ENCODE peak calls at places on chromosomes 11 and 22, in seven cellular contexts. L is K562, S is GM12892, U is GM12878, V is SK-N-SH, D is H1, G is HepG2. I is an unnamed sample.

GRCh38 chr22:42976131-42976530 is 38.8 kb downstream of the PACSIN2 start:
- DNase-seq in L (no peak), S (no peak), U (no peak), V (no peak), D (no peak), G (no peak), I (no peak)

GRCh38 chr22:19576460-19577421 is 52.5 kb upstream of the CLDN5 start:
- DNase-seq in L (peak; percentile 86), S (peak; percentile 58), U (no peak), V (peak; percentile 54), D (no peak), G (no peak), I (peak; percentile 50)

GRCh38 chr11:126585388-126586302 is 230.2 kb downstream of the ST3GAL4 start:
- DNase-seq in L (no peak), S (no peak), U (no peak), V (peak; percentile 75), D (no peak), G (no peak), I (no peak)

GRCh38 chr11:62664405-62665074 is 470 bp downstream of the C11orf98 start:
- DNase-seq in L (peak; percentile 53), S (peak; percentile 53), U (no peak), V (peak; percentile 73), D (no peak), G (peak; percentile 64), I (peak; percentile 59)

GRCh38 chr11:55847453-55847852 is 8.9 kb downstream of the OR5D16 start:
- DNase-seq in L (no peak), S (no peak), U (no peak), V (no peak), D (no peak), G (no peak), I (no peak)

GRCh38 chr11:133893381-133893780 is 48.1 kb upstream of the SPATA19 start:
- DNase-seq in L (no peak), S (no peak), U (no peak), V (peak; percentile 1), D (peak; percentile 37), G (no peak), I (no peak)

GRCh38 chr11:10606536-10607208 is 38.2 kb upstream of the LYVE1 start:
- DNase-seq in L (no peak), S (no peak), U (peak; percentile 16), V (no peak), D (no peak), G (no peak), I (no peak)

GRCh38 chr11:574632-575323 is 1.5 kb upstream of the PHRF1 start:
- DNase-seq in L (no peak), S (no peak), U (no peak), V (no peak), D (no peak), G (no peak), I (no peak)

GRCh38 chr22:41367039-41367679 is 14.6 kb upstream of the TEF start:
- DNase-seq in L (peak; percentile 93), S (no peak), U (no peak), V (peak; percentile 91), D (peak; percentile 66), G (peak; percentile 80), I (no peak)

GRCh38 chr22:37259540-37260029 is 15.5 kb upstream of the RAC2 start:
- DNase-seq in L (peak; percentile 39), S (no peak), U (no peak), V (peak; percentile 58), D (peak; percentile 67), G (no peak), I (no peak)

GRCh38 chr11:62394825-62395538 is 23.9 kb upstream of the SCGB1A1 start:
- DNase-seq in L (peak; percentile 76), S (no peak), U (peak; percentile 28), V (peak; percentile 89), D (peak; percentile 82), G (peak; percentile 71), I (peak; percentile 58)

GRCh38 chr22:23110922-23111527 is 30.8 kb downstream of the RSPH14 start:
- DNase-seq in L (peak; percentile 54), S (no peak), U (no peak), V (no peak), D (no peak), G (no peak), I (no peak)

GRCh38 chr11:72720047-72720446 is 32.2 kb downstream of the ARAP1 start:
- DNase-seq in L (no peak), S (no peak), U (no peak), V (no peak), D (no peak), G (no peak), I (no peak)

DNA sequence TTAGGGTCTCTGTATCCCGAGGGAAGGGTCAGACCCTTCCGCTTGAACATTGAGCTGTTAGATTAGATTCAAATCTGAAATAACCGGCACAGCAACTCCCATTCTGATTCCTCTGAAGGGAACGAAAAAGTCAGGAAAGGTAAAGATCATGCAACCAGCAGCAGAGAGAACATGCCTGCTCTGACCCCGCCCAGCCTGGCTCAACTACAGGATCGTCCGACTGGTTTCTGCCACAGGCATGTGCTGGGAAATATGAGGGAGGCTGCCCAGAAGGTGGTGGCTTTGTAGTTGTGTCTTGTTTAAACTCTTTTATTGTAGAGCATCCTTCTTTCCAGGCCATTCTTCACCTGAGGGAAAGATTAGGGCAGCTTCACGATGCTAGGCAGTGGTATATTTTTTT is 5.0 kb upstream of the MTNR1B start:
- DNase-seq in L (no peak), S (no peak), U (no peak), V (no peak), D (no peak), G (no peak), I (no peak)
- TF ChIP-seq TAF1 in L (no peak), S (no peak), U (no peak), V (no peak), D (no peak), G (no peak), I (no peak)

GRCh38 chr22:30667486-30668305 is at the start of gene DUSP18:
- DNase-seq in L (peak; percentile 96), S (peak; percentile 99), U (peak; percentile 64), V (peak; percentile 99), D (peak; percentile 100), G (peak; percentile 83), I (peak; percentile 99)
- TF ChIP-seq POLR2AphosphoS5 in L (no peak), S (no peak), U (no peak), V (peak; percentile 77), D (peak; percentile 65), G (no peak), I (no peak)

GRCh38 chr22:35629406-35630234 is 12.5 kb upstream of the MB start:
- DNase-seq in L (peak; percentile 37), S (no peak), U (peak; percentile 61), V (no peak), D (no peak), G (no peak), I (peak; percentile 31)
- TF ChIP-seq TAF1 in L (no peak), S (no peak), U (no peak), V (no peak), D (no peak), G (no peak), I (no peak)

GRCh38 chr22:45836418-45836817 is 140.5 kb downstream of the WNT7B start:
- DNase-seq in L (no peak), S (no peak), U (no peak), V (no peak), D (no peak), G (no peak), I (no peak)
- TF ChIP-seq POLR2AphosphoS5 in L (no peak), S (no peak), U (no peak), V (no peak), D (no peak), G (no peak), I (no peak)

GRCh38 chr22:39396156-39396796 is 3.3 kb upstream of the TAB1 start:
- DNase-seq in L (peak; percentile 24), S (no peak), U (no peak), V (no peak), D (no peak), G (no peak), I (no peak)
- TF ChIP-seq TAF1 in L (no peak), S (no peak), U (no peak), V (no peak), D (no peak), G (no peak), I (no peak)